ENCODE peak calls at places on chromosomes 6 and 20, in nine cellular contexts. One of them, this sample, is unnamed.

GRCh38 chr6:30683980-30684338 is 2.5 kb downstream of the PPP1R18 start:
- DNase-seq in cerebellar cortex: no peak
- DNase-seq in B cell: no peak
- DNase-seq in mammary epithelial cell: peak
- DNase-seq in OCI-LY7: no peak
- DNase-seq in ascending aorta: no peak
- DNase-seq in dermis blood vessel endothelial cell: peak
- DNase-seq in fibroblast of the aortic adventitia: no peak
- DNase-seq in Peyer's patch: no peak
- DNase-seq in this sample: no peak

GRCh38 chr6:42038811-42039408 is 11.4 kb upstream of the TAF8 start:
- DNase-seq in cerebellar cortex: no peak
- DNase-seq in B cell: no peak
- DNase-seq in mammary epithelial cell: no peak
- DNase-seq in OCI-LY7: no peak
- DNase-seq in ascending aorta: no peak
- DNase-seq in dermis blood vessel endothelial cell: no peak
- DNase-seq in fibroblast of the aortic adventitia: peak
- DNase-seq in Peyer's patch: no peak
- DNase-seq in this sample: no peak

GRCh38 chr6:145557474-145557873 is 177.8 kb downstream of the EPM2A start:
- DNase-seq in cerebellar cortex: no peak
- DNase-seq in B cell: no peak
- DNase-seq in mammary epithelial cell: no peak
- DNase-seq in OCI-LY7: no peak
- DNase-seq in ascending aorta: no peak
- DNase-seq in dermis blood vessel endothelial cell: no peak
- DNase-seq in fibroblast of the aortic adventitia: no peak
- DNase-seq in Peyer's patch: no peak
- DNase-seq in this sample: no peak

GRCh38 chr6:34103321-34103720 is 42.6 kb downstream of the GRM4 start:
- DNase-seq in cerebellar cortex: no peak
- DNase-seq in B cell: no peak
- DNase-seq in mammary epithelial cell: no peak
- DNase-seq in OCI-LY7: no peak
- DNase-seq in ascending aorta: no peak
- DNase-seq in dermis blood vessel endothelial cell: no peak
- DNase-seq in fibroblast of the aortic adventitia: no peak
- DNase-seq in Peyer's patch: no peak
- DNase-seq in this sample: no peak

GRCh38 chr6:144248470-144249301 is 36.4 kb upstream of the UTRN start:
- DNase-seq in cerebellar cortex: no peak
- DNase-seq in B cell: no peak
- DNase-seq in mammary epithelial cell: no peak
- DNase-seq in OCI-LY7: no peak
- DNase-seq in ascending aorta: no peak
- DNase-seq in dermis blood vessel endothelial cell: peak
- DNase-seq in fibroblast of the aortic adventitia: peak
- DNase-seq in Peyer's patch: no peak
- DNase-seq in this sample: no peak

GRCh38 chr6:72032056-72032455 is 145.7 kb downstream of the RIMS1 start:
- DNase-seq in cerebellar cortex: no peak
- DNase-seq in B cell: no peak
- DNase-seq in mammary epithelial cell: peak
- DNase-seq in OCI-LY7: no peak
- DNase-seq in ascending aorta: no peak
- DNase-seq in dermis blood vessel endothelial cell: no peak
- DNase-seq in fibroblast of the aortic adventitia: no peak
- DNase-seq in Peyer's patch: no peak
- DNase-seq in this sample: no peak

GRCh38 chr20:59955131-59955796 is 3.0 kb upstream of the CDH26 start:
- DNase-seq in cerebellar cortex: no peak
- DNase-seq in B cell: no peak
- DNase-seq in mammary epithelial cell: no peak
- DNase-seq in OCI-LY7: peak
- DNase-seq in ascending aorta: no peak
- DNase-seq in dermis blood vessel endothelial cell: peak
- DNase-seq in fibroblast of the aortic adventitia: no peak
- DNase-seq in Peyer's patch: no peak
- DNase-seq in this sample: no peak

GRCh38 chr6:11277275-11278206 is 45.1 kb upstream of the NEDD9 start:
- DNase-seq in cerebellar cortex: peak
- DNase-seq in B cell: peak
- DNase-seq in mammary epithelial cell: peak
- DNase-seq in OCI-LY7: no peak
- DNase-seq in ascending aorta: no peak
- DNase-seq in dermis blood vessel endothelial cell: peak
- DNase-seq in fibroblast of the aortic adventitia: peak
- DNase-seq in Peyer's patch: no peak
- DNase-seq in this sample: no peak

GRCh38 chr6:15431762-15432495 is 186.1 kb downstream of the JARID2 start:
- DNase-seq in cerebellar cortex: no peak
- DNase-seq in B cell: no peak
- DNase-seq in mammary epithelial cell: no peak
- DNase-seq in OCI-LY7: no peak
- DNase-seq in ascending aorta: no peak
- DNase-seq in dermis blood vessel endothelial cell: no peak
- DNase-seq in fibroblast of the aortic adventitia: peak
- DNase-seq in Peyer's patch: no peak
- DNase-seq in this sample: no peak